ENCODE peak calls at places on chromosomes 3 and 15, in nine cellular contexts. One of them, this sample, is unnamed.

GRCh38 chr15:78638658-78639314 is 2.2 kb downstream of the CHRNB4 start:
- DNase-seq in progenitor cell of endocrine pancreas: peak
- DNase-seq in epithelial cell of proximal tubule: no peak
- DNase-seq in natural killer cell: no peak
- DNase-seq in tibial artery: no peak
- DNase-seq in epithelial cell of esophagus: peak
- DNase-seq in endothelial cell: peak
- DNase-seq in RWPE1: peak
- DNase-seq in coronary artery: no peak
- DNase-seq in this sample: peak

GRCh38 chr15:65054333-65055200 is 9.4 kb downstream of the SLC51B start:
- DNase-seq in progenitor cell of endocrine pancreas: peak
- DNase-seq in epithelial cell of proximal tubule: no peak
- DNase-seq in natural killer cell: peak
- DNase-seq in tibial artery: peak
- DNase-seq in epithelial cell of esophagus: peak
- DNase-seq in endothelial cell: peak
- DNase-seq in RWPE1: peak
- DNase-seq in coronary artery: no peak
- DNase-seq in this sample: peak

GRCh38 chr15:57652481-57652880 is 54.0 kb upstream of the POLR2M start:
- DNase-seq in progenitor cell of endocrine pancreas: no peak
- DNase-seq in epithelial cell of proximal tubule: no peak
- DNase-seq in natural killer cell: no peak
- DNase-seq in tibial artery: no peak
- DNase-seq in epithelial cell of esophagus: no peak
- DNase-seq in endothelial cell: no peak
- DNase-seq in RWPE1: no peak
- DNase-seq in coronary artery: no peak
- DNase-seq in this sample: no peak

GRCh38 chr15:93035953-93036810 is 52.8 kb downstream of the RGMA start:
- DNase-seq in progenitor cell of endocrine pancreas: no peak
- DNase-seq in epithelial cell of proximal tubule: no peak
- DNase-seq in natural killer cell: no peak
- DNase-seq in tibial artery: peak
- DNase-seq in epithelial cell of esophagus: peak
- DNase-seq in endothelial cell: peak
- DNase-seq in RWPE1: no peak
- DNase-seq in coronary artery: peak
- DNase-seq in this sample: peak

GRCh38 chr3:37291275-37291700 is 116.9 kb upstream of the LRRFIP2 start:
- DNase-seq in progenitor cell of endocrine pancreas: no peak
- DNase-seq in epithelial cell of proximal tubule: no peak
- DNase-seq in natural killer cell: no peak
- DNase-seq in tibial artery: no peak
- DNase-seq in epithelial cell of esophagus: peak
- DNase-seq in endothelial cell: no peak
- DNase-seq in RWPE1: peak
- DNase-seq in coronary artery: no peak
- DNase-seq in this sample: peak

GRCh38 chr15:37995461-37996347 is 61.3 kb downstream of the TMCO5A start:
- DNase-seq in progenitor cell of endocrine pancreas: no peak
- DNase-seq in epithelial cell of proximal tubule: peak
- DNase-seq in natural killer cell: no peak
- DNase-seq in tibial artery: no peak
- DNase-seq in epithelial cell of esophagus: peak
- DNase-seq in endothelial cell: peak
- DNase-seq in RWPE1: peak
- DNase-seq in coronary artery: no peak
- DNase-seq in this sample: peak

GRCh38 chr3:108006077-108006675 is 84.7 kb downstream of the CD47 start:
- DNase-seq in progenitor cell of endocrine pancreas: no peak
- DNase-seq in epithelial cell of proximal tubule: no peak
- DNase-seq in natural killer cell: no peak
- DNase-seq in tibial artery: no peak
- DNase-seq in epithelial cell of esophagus: peak
- DNase-seq in endothelial cell: no peak
- DNase-seq in RWPE1: peak
- DNase-seq in coronary artery: no peak
- DNase-seq in this sample: peak

GRCh38 chr3:195034101-195034500 is 236.9 kb downstream of the XXYLT1 start:
- DNase-seq in progenitor cell of endocrine pancreas: no peak
- DNase-seq in epithelial cell of proximal tubule: no peak
- DNase-seq in natural killer cell: no peak
- DNase-seq in tibial artery: no peak
- DNase-seq in epithelial cell of esophagus: no peak
- DNase-seq in endothelial cell: no peak
- DNase-seq in RWPE1: no peak
- DNase-seq in coronary artery: no peak
- DNase-seq in this sample: no peak

GRCh38 chr3:15097889-15098288 is 1.1 kb downstream of the RBSN start:
- DNase-seq in progenitor cell of endocrine pancreas: no peak
- DNase-seq in epithelial cell of proximal tubule: no peak
- DNase-seq in natural killer cell: peak
- DNase-seq in tibial artery: no peak
- DNase-seq in epithelial cell of esophagus: peak
- DNase-seq in endothelial cell: no peak
- DNase-seq in RWPE1: no peak
- DNase-seq in coronary artery: no peak
- DNase-seq in this sample: no peak

GRCh38 chr15:40928975-40929729 is at the start of gene DLL4:
- DNase-seq in progenitor cell of endocrine pancreas: peak
- DNase-seq in epithelial cell of proximal tubule: no peak
- DNase-seq in natural killer cell: no peak
- DNase-seq in tibial artery: peak
- DNase-seq in epithelial cell of esophagus: peak
- DNase-seq in endothelial cell: peak
- DNase-seq in RWPE1: peak
- DNase-seq in coronary artery: no peak
- DNase-seq in this sample: peak

GRCh38 chr3:185750702-185751101 is 74.1 kb downstream of the IGF2BP2 start:
- DNase-seq in progenitor cell of endocrine pancreas: no peak
- DNase-seq in epithelial cell of proximal tubule: no peak
- DNase-seq in natural killer cell: no peak
- DNase-seq in tibial artery: no peak
- DNase-seq in epithelial cell of esophagus: no peak
- DNase-seq in endothelial cell: no peak
- DNase-seq in RWPE1: no peak
- DNase-seq in coronary artery: no peak
- DNase-seq in this sample: no peak

GRCh38 chr15:70569139-70569717 is 194.1 kb downstream of the UACA start:
- DNase-seq in progenitor cell of endocrine pancreas: no peak
- DNase-seq in epithelial cell of proximal tubule: peak
- DNase-seq in natural killer cell: no peak
- DNase-seq in tibial artery: no peak
- DNase-seq in epithelial cell of esophagus: peak
- DNase-seq in endothelial cell: no peak
- DNase-seq in RWPE1: peak
- DNase-seq in coronary artery: peak
- DNase-seq in this sample: peak

GRCh38 chr3:111721702-111722205 is 126.6 kb upstream of the ZBED2 start:
- DNase-seq in progenitor cell of endocrine pancreas: no peak
- DNase-seq in epithelial cell of proximal tubule: no peak
- DNase-seq in natural killer cell: no peak
- DNase-seq in tibial artery: no peak
- DNase-seq in epithelial cell of esophagus: peak
- DNase-seq in endothelial cell: no peak
- DNase-seq in RWPE1: no peak
- DNase-seq in coronary artery: no peak
- DNase-seq in this sample: no peak
- TF ChIP-seq CTCF in progenitor cell of endocrine pancreas: no peak
- TF ChIP-seq CTCF in epithelial cell of proximal tubule: no peak
- TF ChIP-seq CTCF in natural killer cell: no peak
- TF ChIP-seq CTCF in tibial artery: no peak
- TF ChIP-seq CTCF in epithelial cell of esophagus: no peak
- TF ChIP-seq CTCF in endothelial cell: no peak
- TF ChIP-seq CTCF in RWPE1: no peak
- TF ChIP-seq CTCF in coronary artery: no peak
- TF ChIP-seq CTCF in this sample: no peak

DNA sequence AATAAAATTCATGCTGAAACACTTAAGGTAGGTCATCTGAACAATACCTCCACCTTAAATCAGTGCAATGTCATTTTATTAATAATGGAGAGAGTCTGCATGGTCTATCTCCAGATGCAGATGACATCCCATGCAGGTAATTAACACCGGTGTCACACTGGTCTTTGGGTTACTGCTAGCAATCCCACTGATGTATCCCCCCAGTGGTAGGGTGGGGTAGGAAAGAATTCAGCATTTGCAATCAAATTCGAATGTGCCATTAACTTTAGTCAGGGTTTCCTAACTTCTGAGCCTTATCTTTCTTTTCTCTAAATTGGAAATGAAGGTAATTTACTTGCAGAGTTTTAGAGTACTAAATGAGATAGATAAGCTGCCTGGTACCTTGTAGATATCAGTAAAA is 44.4 kb downstream of the KIF15 start:
- DNase-seq in progenitor cell of endocrine pancreas: no peak
- DNase-seq in epithelial cell of proximal tubule: no peak
- DNase-seq in natural killer cell: no peak
- DNase-seq in tibial artery: no peak
- DNase-seq in epithelial cell of esophagus: no peak
- DNase-seq in endothelial cell: no peak
- DNase-seq in RWPE1: no peak
- DNase-seq in coronary artery: no peak
- DNase-seq in this sample: no peak
- TF ChIP-seq CTCF in progenitor cell of endocrine pancreas: no peak
- TF ChIP-seq CTCF in epithelial cell of proximal tubule: no peak
- TF ChIP-seq CTCF in natural killer cell: no peak
- TF ChIP-seq CTCF in tibial artery: no peak
- TF ChIP-seq CTCF in epithelial cell of esophagus: no peak
- TF ChIP-seq CTCF in endothelial cell: no peak
- TF ChIP-seq CTCF in RWPE1: no peak
- TF ChIP-seq CTCF in coronary artery: no peak
- TF ChIP-seq CTCF in this sample: no peak

GRCh38 chr3:94308767-94309166 is 245.9 kb downstream of the NSUN3 start:
- DNase-seq in progenitor cell of endocrine pancreas: no peak
- DNase-seq in epithelial cell of proximal tubule: no peak
- DNase-seq in natural killer cell: no peak
- DNase-seq in tibial artery: no peak
- DNase-seq in epithelial cell of esophagus: no peak
- DNase-seq in endothelial cell: no peak
- DNase-seq in RWPE1: no peak
- DNase-seq in coronary artery: no peak
- DNase-seq in this sample: no peak
- TF ChIP-seq CTCF in progenitor cell of endocrine pancreas: no peak
- TF ChIP-seq CTCF in epithelial cell of proximal tubule: peak
- TF ChIP-seq CTCF in natural killer cell: no peak
- TF ChIP-seq CTCF in tibial artery: no peak
- TF ChIP-seq CTCF in epithelial cell of esophagus: no peak
- TF ChIP-seq CTCF in endothelial cell: peak
- TF ChIP-seq CTCF in RWPE1: no peak
- TF ChIP-seq CTCF in coronary artery: no peak
- TF ChIP-seq CTCF in this sample: no peak

DNA sequence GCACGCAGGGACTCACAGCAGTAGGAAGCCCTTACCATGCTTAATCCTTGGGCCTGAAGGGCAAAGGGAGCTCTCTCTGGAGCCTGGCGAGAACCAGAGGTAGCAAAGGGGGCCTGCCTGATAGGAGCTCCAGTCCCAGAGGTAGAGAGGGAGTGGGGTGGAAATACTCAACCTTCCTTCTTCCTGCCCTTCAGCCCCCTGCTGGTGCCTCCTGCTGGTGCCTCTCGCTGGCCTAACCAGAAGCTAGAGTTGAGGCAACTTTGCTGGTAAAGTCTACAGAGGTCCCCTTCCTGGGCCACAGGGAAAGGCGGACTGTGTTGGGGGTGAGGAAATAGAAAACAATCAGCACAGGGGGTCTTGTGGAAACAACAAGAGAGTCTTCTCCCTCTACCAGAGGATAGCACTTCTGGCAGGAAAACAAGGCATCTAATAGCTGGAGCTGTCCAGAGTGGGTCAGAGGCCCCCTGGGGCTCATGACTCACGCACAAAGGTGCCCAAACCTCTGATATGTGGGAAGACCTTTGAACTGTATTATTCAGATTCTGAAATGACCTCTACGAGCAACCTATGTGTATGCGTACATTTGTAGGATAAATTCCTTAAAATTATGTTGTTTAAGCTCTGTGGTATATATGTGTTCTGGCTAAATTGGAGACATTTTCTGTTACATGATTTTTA is 133.8 kb downstream of the LRRC28 start:
- DNase-seq in progenitor cell of endocrine pancreas: no peak
- DNase-seq in epithelial cell of proximal tubule: no peak
- DNase-seq in natural killer cell: no peak
- DNase-seq in tibial artery: no peak
- DNase-seq in epithelial cell of esophagus: no peak
- DNase-seq in endothelial cell: no peak
- DNase-seq in RWPE1: no peak
- DNase-seq in coronary artery: no peak
- DNase-seq in this sample: no peak
- TF ChIP-seq CTCF in progenitor cell of endocrine pancreas: peak
- TF ChIP-seq CTCF in epithelial cell of proximal tubule: peak
- TF ChIP-seq CTCF in natural killer cell: no peak
- TF ChIP-seq CTCF in tibial artery: no peak
- TF ChIP-seq CTCF in epithelial cell of esophagus: peak
- TF ChIP-seq CTCF in endothelial cell: peak
- TF ChIP-seq CTCF in RWPE1: no peak
- TF ChIP-seq CTCF in coronary artery: no peak
- TF ChIP-seq CTCF in this sample: no peak

GRCh38 chr3:148101061-148101460 is 596.6 kb upstream of the AGTR1 start:
- DNase-seq in progenitor cell of endocrine pancreas: no peak
- DNase-seq in epithelial cell of proximal tubule: no peak
- DNase-seq in natural killer cell: no peak
- DNase-seq in tibial artery: no peak
- DNase-seq in epithelial cell of esophagus: no peak
- DNase-seq in endothelial cell: no peak
- DNase-seq in RWPE1: no peak
- DNase-seq in coronary artery: no peak
- DNase-seq in this sample: no peak

GRCh38 chr3:148106062-148106461 is 591.6 kb upstream of the AGTR1 start:
- DNase-seq in progenitor cell of endocrine pancreas: no peak
- DNase-seq in epithelial cell of proximal tubule: no peak
- DNase-seq in natural killer cell: no peak
- DNase-seq in tibial artery: no peak
- DNase-seq in epithelial cell of esophagus: no peak
- DNase-seq in endothelial cell: no peak
- DNase-seq in RWPE1: no peak
- DNase-seq in coronary artery: no peak
- DNase-seq in this sample: no peak

GRCh38 chr3:148102156-148102555 is 595.5 kb upstream of the AGTR1 start:
- DNase-seq in progenitor cell of endocrine pancreas: no peak
- DNase-seq in epithelial cell of proximal tubule: no peak
- DNase-seq in natural killer cell: no peak
- DNase-seq in tibial artery: no peak
- DNase-seq in epithelial cell of esophagus: no peak
- DNase-seq in endothelial cell: no peak
- DNase-seq in RWPE1: no peak
- DNase-seq in coronary artery: no peak
- DNase-seq in this sample: no peak
- TF ChIP-seq CTCF in progenitor cell of endocrine pancreas: no peak
- TF ChIP-seq CTCF in epithelial cell of proximal tubule: no peak
- TF ChIP-seq CTCF in natural killer cell: no peak
- TF ChIP-seq CTCF in tibial artery: no peak
- TF ChIP-seq CTCF in epithelial cell of esophagus: no peak
- TF ChIP-seq CTCF in endothelial cell: no peak
- TF ChIP-seq CTCF in RWPE1: no peak
- TF ChIP-seq CTCF in coronary artery: no peak
- TF ChIP-seq CTCF in this sample: no peak

This sample was measured in MCF 10A.